ENCODE peak calls at places on chromosomes 2 and 18, in six cellular contexts. I is fibroblast of the aortic adventitia, Y is thoracic aorta, F is heart right ventricle, V is astrocyte of the spinal cord, Q is IMR-90. D is an unnamed sample.

GRCh38 chr2:159256159-159256558 is 30.3 kb downstream of the WDSUB1 start:
- DNase-seq in I (peak; percentile 13), Y (no peak), F (no peak), V (peak; percentile 28), Q (peak; percentile 90), D (no peak)

GRCh38 chr18:49206717-49207116 is 253.7 kb downstream of the DYM start:
- DNase-seq in I (peak; percentile 45), Y (no peak), F (no peak), V (peak; percentile 28), Q (peak; percentile 17), D (peak; percentile 21)

GRCh38 chr2:84674099-84674498 is 157.8 kb downstream of the DNAH6 start:
- DNase-seq in I (no peak), Y (no peak), F (no peak), V (no peak), Q (no peak), D (no peak)

GRCh38 chr2:158079672-158080071 is 22.0 kb upstream of the UPP2 start:
- DNase-seq in I (peak; percentile 42), Y (no peak), F (no peak), V (peak; percentile 23), Q (peak; percentile 16), D (no peak)

GRCh38 chr2:46198931-46199330 is 98.3 kb upstream of the EPAS1 start:
- DNase-seq in I (peak; percentile 48), Y (no peak), F (no peak), V (no peak), Q (no peak), D (no peak)

GRCh38 chr2:9725106-9725505 is 94.3 kb upstream of the YWHAQ start:
- DNase-seq in I (no peak), Y (no peak), F (no peak), V (no peak), Q (no peak), D (no peak)

GRCh38 chr2:127416486-127417001 is 1.7 kb upstream of the PROC start:
- DNase-seq in I (no peak), Y (no peak), F (no peak), V (no peak), Q (no peak), D (no peak)

GRCh38 chr2:136310005-136310495 is 192.1 kb upstream of the CXCR4 start:
- DNase-seq in I (no peak), Y (no peak), F (no peak), V (no peak), Q (no peak), D (no peak)

GRCh38 chr2:121408641-121409040 is 122.0 kb upstream of the RNU4ATAC start:
- DNase-seq in I (peak; percentile 34), Y (no peak), F (no peak), V (peak; percentile 30), Q (peak; percentile 82), D (no peak)

GRCh38 chr2:176589287-176589686 is 320.0 kb downstream of the MTX2 start:
- DNase-seq in I (no peak), Y (no peak), F (no peak), V (no peak), Q (no peak), D (no peak)

GRCh38 chr2:96885432-96886137 is 15.7 kb upstream of the SEMA4C start:
- DNase-seq in I (no peak), Y (no peak), F (no peak), V (no peak), Q (no peak), D (no peak)

DNA sequence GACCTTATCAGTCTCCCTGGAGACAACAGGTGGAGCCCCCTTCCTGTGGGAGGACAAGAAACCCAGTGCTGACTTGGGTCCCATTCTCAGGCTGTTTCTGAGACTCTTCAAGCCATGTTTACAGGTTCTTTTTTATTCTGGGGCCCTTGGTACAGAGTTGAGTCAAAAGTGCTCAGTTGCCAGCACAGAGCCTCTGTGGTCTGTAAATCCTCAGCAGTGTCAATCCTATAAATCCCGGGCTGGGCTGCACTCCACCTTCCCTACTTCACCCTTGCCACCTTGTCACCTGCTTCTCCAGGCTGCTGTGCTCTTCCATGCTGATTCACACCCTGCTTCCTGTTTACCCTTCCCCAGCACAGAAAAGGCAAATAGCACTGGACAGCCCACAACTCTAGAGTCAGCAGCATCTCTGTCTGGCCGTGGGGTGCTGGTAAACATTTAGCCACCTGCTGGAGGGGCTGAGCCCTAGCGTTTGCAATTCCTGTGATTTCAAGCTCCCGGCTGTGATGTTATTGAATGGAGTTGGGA is 74.7 kb downstream of the TNFRSF11A start:
- DNase-seq in I (no peak), Y (no peak), F (no peak), V (no peak), Q (no peak), D (no peak)
- TF ChIP-seq CTCF in I (no peak), Y (no peak), F (no peak), V (peak; percentile 28), Q (peak; percentile 1), D (peak; percentile 1)

DNA sequence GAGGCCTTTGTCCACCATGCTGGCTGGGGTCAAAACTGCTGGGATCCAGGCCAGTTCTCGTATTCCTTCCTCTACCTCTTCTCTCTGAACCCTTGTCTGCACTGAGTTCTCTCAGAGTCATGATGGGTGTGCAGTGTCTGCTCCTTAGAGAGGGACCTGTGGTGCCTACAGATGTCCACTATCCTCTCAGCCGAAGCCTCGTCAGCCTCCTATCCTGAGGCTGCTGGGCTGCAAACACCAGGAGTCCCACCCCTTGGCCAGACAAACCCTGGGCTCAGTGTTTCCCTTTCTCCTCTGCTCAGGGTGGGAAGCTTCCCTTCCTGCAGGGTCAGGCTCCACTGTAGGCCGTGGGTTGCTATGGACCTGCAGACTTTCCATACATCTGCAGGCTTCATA is 2.3 kb downstream of the INPP5D start:
- DNase-seq in I (no peak), Y (no peak), F (no peak), V (no peak), Q (no peak), D (no peak)
- H3K4me3 ChIP-seq in I (no peak overlapping the region), Y (peak overlapping the region; percentile 72), F (peak overlapping the region; percentile 41), V (no peak overlapping the region), Q (no peak overlapping the region), D (no peak overlapping the region)

GRCh38 chr2:199973703-199974102 is 18.3 kb downstream of the MAIP1 start:
- DNase-seq in I (peak; percentile 77), Y (no peak), F (no peak), V (peak; percentile 63), Q (peak; percentile 71), D (peak; percentile 74)
- TF ChIP-seq CTCF in I (peak; percentile 50), Y (peak; percentile 23), F (peak; percentile 50), V (peak; percentile 41), Q (peak; percentile 72), D (peak; percentile 82)

GRCh38 chr2:207153266-207153990 is 12.3 kb downstream of the KLF7 start:
- DNase-seq in I (no peak), Y (no peak), F (no peak), V (peak; percentile 29), Q (no peak), D (no peak)

GRCh38 chr2:207149253-207150213 is 16.2 kb downstream of the KLF7 start:
- DNase-seq in I (peak; percentile 63), Y (no peak), F (peak; percentile 30), V (peak; percentile 14), Q (peak; percentile 50), D (peak; percentile 23)

GRCh38 chr2:207154556-207155179 is 11.1 kb downstream of the KLF7 start:
- DNase-seq in I (no peak), Y (no peak), F (no peak), V (no peak), Q (no peak), D (no peak)

GRCh38 chr2:207148025-207148424 is 17.7 kb downstream of the KLF7 start:
- DNase-seq in I (peak; percentile 92), Y (no peak), F (no peak), V (peak; percentile 23), Q (peak; percentile 63), D (peak; percentile 96)

GRCh38 chr2:207150294-207150693 is 15.5 kb downstream of the KLF7 start:
- DNase-seq in I (no peak), Y (no peak), F (no peak), V (no peak), Q (no peak), D (no peak)
- H3K4me3 ChIP-seq in I (no peak overlapping the region), Y (peak overlapping the region; percentile 46), F (no peak overlapping the region), V (no peak overlapping the region), Q (no peak overlapping the region), D (no peak overlapping the region)

GRCh38 chr2:3422161-3422767 is 42.8 kb downstream of the TRAPPC12 start:
- DNase-seq in I (no peak), Y (no peak), F (no peak), V (no peak), Q (no peak), D (no peak)

GRCh38 chr2:3421541-3421940 is 42.0 kb downstream of the TRAPPC12 start:
- DNase-seq in I (no peak), Y (no peak), F (no peak), V (no peak), Q (no peak), D (no peak)

GRCh38 chr2:3423492-3424170 is 44.1 kb downstream of the TRAPPC12 start:
- DNase-seq in I (peak; percentile 60), Y (peak; percentile 17), F (peak; percentile 79), V (peak; percentile 50), Q (peak; percentile 27), D (peak; percentile 40)

GRCh38 chr2:3426615-3427014 is 47.1 kb downstream of the TRAPPC12 start:
- DNase-seq in I (no peak), Y (no peak), F (no peak), V (no peak), Q (no peak), D (no peak)

GRCh38 chr2:3424171-3424795 is 44.8 kb downstream of the TRAPPC12 start:
- DNase-seq in I (no peak), Y (no peak), F (no peak), V (no peak), Q (no peak), D (no peak)
- TF ChIP-seq CTCF in I (no peak), Y (no peak), F (peak; percentile 2), V (no peak), Q (no peak), D (no peak)

GRCh38 chr2:150789376-150789905 is 302.0 kb upstream of the RND3 start:
- DNase-seq in I (peak; percentile 46), Y (no peak), F (no peak), V (no peak), Q (no peak), D (no peak)
- H3K4me3 ChIP-seq in I (no peak overlapping the region), Y (no peak overlapping the region), F (no peak overlapping the region), V (no peak overlapping the region), Q (no peak overlapping the region), D (no peak overlapping the region)

GRCh38 chr2:20438334-20439192 is 8.3 kb upstream of the RHOB start:
- DNase-seq in I (peak; percentile 83), Y (no peak), F (no peak), V (peak; percentile 86), Q (peak; percentile 94), D (peak; percentile 65)
- TF ChIP-seq CTCF in I (no peak), Y (no peak), F (no peak), V (no peak), Q (no peak), D (no peak)

D was measured in AG10803.